ENCODE peak calls at places on chromosomes 12 and 14, in eight cellular contexts. T is NCI-H2081, X is DMS153, J is WERI-Rb-1, I is NCI-H1105 treated with DMSO at 0.1 percent for 48 hours, Q is GOT3, V is T-helper 9 cell, A is T-helper 2 cell. P is an unnamed sample.

GRCh38 chr14:89973234-89973823 is 17.6 kb downstream of the TDP1 start:
- DNase-seq in Q (no peak), X (no peak), T (peak), J (peak), I (peak), A (no peak), V (peak), P (no peak)

GRCh38 chr14:104361101-104361591 is 218.4 kb upstream of the C14orf180 start:
- DNase-seq in X (no peak), I (no peak), T (no peak), V (no peak), J (peak), A (no peak), Q (no peak), P (no peak)

GRCh38 chr12:3885179-3886094 is 12.2 kb upstream of the PARP11 start:
- DNase-seq in V (peak), Q (no peak), J (no peak), T (peak), A (peak), X (peak), I (peak), P (no peak)

GRCh38 chr12:93571854-93572711 is at the start of gene SOCS2:
- DNase-seq in X (no peak), A (peak), J (peak), V (peak), T (peak), I (no peak), Q (no peak), P (no peak)

GRCh38 chr14:20608383-20609095 is 17.4 kb upstream of the RNASE12 start:
- DNase-seq in Q (no peak), I (no peak), X (no peak), J (no peak), T (no peak), V (no peak), A (no peak), P (no peak)

GRCh38 chr14:39097159-39097558 is 5.9 kb downstream of the SEC23A start:
- DNase-seq in Q (no peak), X (no peak), T (no peak), I (no peak), V (no peak), J (no peak), A (no peak), P (no peak)

GRCh38 chr12:112381421-112381897 is 772 bp downstream of the HECTD4 start:
- DNase-seq in J (peak), V (peak), I (peak), T (no peak), A (peak), X (no peak), Q (no peak), P (no peak)

GRCh38 chr12:95336387-95337067 is 118.9 kb downstream of the VEZT start:
- DNase-seq in T (peak), X (peak), J (peak), V (no peak), Q (no peak), A (no peak), I (peak), P (peak)

GRCh38 chr14:94867209-94867608 is 97.3 kb upstream of the GSC start:
- DNase-seq in T (no peak), A (no peak), Q (no peak), J (no peak), I (no peak), X (no peak), V (no peak), P (no peak)

GRCh38 chr14:32998433-32998832 is 59.8 kb downstream of the NPAS3 start:
- DNase-seq in A (no peak), J (peak), V (no peak), T (no peak), X (no peak), Q (no peak), I (no peak), P (no peak)

GRCh38 chr14:87332001-87332400 is 661.0 kb downstream of the GALC start:
- DNase-seq in Q (no peak), X (no peak), A (no peak), T (no peak), V (no peak), I (no peak), J (no peak), P (no peak)

GRCh38 chr14:59097681-59098080 is 90.8 kb upstream of the DAAM1 start:
- DNase-seq in X (no peak), A (no peak), J (no peak), Q (no peak), V (no peak), I (no peak), T (no peak), P (no peak)

GRCh38 chr12:22672951-22673350 is 48.0 kb downstream of the ETNK1 start:
- DNase-seq in A (no peak), V (no peak), J (no peak), Q (no peak), X (no peak), T (no peak), I (no peak), P (no peak)

GRCh38 chr12:120267736-120268135 is 2.2 kb upstream of the PXN start:
- DNase-seq in T (no peak), V (no peak), J (no peak), A (no peak), X (no peak), I (no peak), Q (no peak), P (no peak)

GRCh38 chr12:131219173-131220006 is 265.7 kb downstream of the ADGRD1 start:
- DNase-seq in V (no peak), A (no peak), I (no peak), T (no peak), Q (no peak), J (no peak), X (no peak), P (no peak)

GRCh38 chr12:47741340-47741703 is 16.0 kb upstream of the ENDOU start:
- DNase-seq in V (peak), Q (no peak), A (peak), I (peak), T (peak), X (peak), J (no peak), P (no peak)